ENCODE peak calls at places on chromosomes 7 and 10, in six cellular contexts. C is BE2C, Q is astrocyte, U is A549, S is foreskin fibroblast, N is fibroblast of pulmonary artery. V is an unnamed sample.

GRCh38 chr10:27447540-27447939 is 56.6 kb upstream of the RAB18 start:
- DNase-seq in U (no peak), N (no peak), Q (no peak), S (no peak), C (no peak), V (no peak)

GRCh38 chr7:139500770-139501138 is 17.3 kb upstream of the KLRG2 start:
- DNase-seq in Q (no peak), N (no peak), U (no peak), C (no peak), S (no peak), V (no peak)

GRCh38 chr10:71266918-71267442 is 52.1 kb upstream of the SLC29A3 start:
- DNase-seq in Q (no peak), S (no peak), N (no peak), C (no peak), U (no peak), V (no peak)

GRCh38 chr7:1455241-1455939 is 3.9 kb downstream of the MICALL2 start:
- DNase-seq in Q (no peak), C (no peak), U (no peak), N (no peak), S (no peak), V (no peak)

GRCh38 chr7:1638113-1638726 is 31.9 kb upstream of the ELFN1 start:
- DNase-seq in C (no peak), Q (no peak), N (no peak), U (no peak), S (no peak), V (no peak)

GRCh38 chr7:69775231-69775771 is 177.0 kb downstream of the AUTS2 start:
- DNase-seq in U (peak; percentile 25), S (peak; percentile 47), Q (peak; percentile 29), N (peak; percentile 33), C (peak; percentile 68), V (peak; percentile 76)

GRCh38 chr7:76191783-76192240 is 9.9 kb upstream of the SRRM3 start:
- DNase-seq in C (peak; percentile 72), U (no peak), N (peak; percentile 53), S (peak; percentile 30), Q (peak; percentile 23), V (peak; percentile 16)

GRCh38 chr10:113436836-113437235 is 116.0 kb upstream of the HABP2 start:
- DNase-seq in N (no peak), U (no peak), S (no peak), Q (no peak), C (no peak), V (no peak)

GRCh38 chr10:102344067-102344466 is 51.4 kb upstream of the NFKB2 start:
- DNase-seq in Q (peak; percentile 69), S (peak; percentile 63), N (peak; percentile 31), C (no peak), U (no peak), V (peak; percentile 13)

GRCh38 chr7:7414776-7415603 is 120.7 kb downstream of the COL28A1 start:
- DNase-seq in Q (no peak), C (no peak), U (no peak), S (no peak), N (no peak), V (no peak)

GRCh38 chr10:124745257-124745656 is 1.1 kb upstream of the FAM53B start:
- DNase-seq in S (no peak), C (no peak), Q (no peak), U (no peak), N (no peak), V (no peak)

GRCh38 chr7:139566736-139567646 is 43.5 kb downstream of the CLEC2L start:
- DNase-seq in U (no peak), S (no peak), N (no peak), C (no peak), Q (no peak), V (no peak)

GRCh38 chr7:143456992-143457793 is 13.9 kb downstream of the TAS2R60 start:
- DNase-seq in Q (peak; percentile 14), C (no peak), U (no peak), N (peak; percentile 6), S (peak; percentile 60), V (peak; percentile 65)

GRCh38 chr7:135942614-135943013 is 34.5 kb downstream of the MTPN start:
- DNase-seq in S (no peak), Q (no peak), N (no peak), U (no peak), C (no peak), V (no peak)

GRCh38 chr10:131649609-131650008 is 251.2 kb upstream of the PPP2R2D start:
- DNase-seq in N (no peak), Q (no peak), S (no peak), C (no peak), U (no peak), V (no peak)

GRCh38 chr7:25263292-25263691 is 35.0 kb upstream of the NPVF start:
- DNase-seq in S (no peak), C (no peak), N (no peak), U (no peak), Q (peak; percentile 30), V (peak; percentile 4)

GRCh38 chr10:21172774-21173432 is 275.8 kb upstream of the NEBL start:
- DNase-seq in C (no peak), N (no peak), Q (no peak), S (peak; percentile 52), U (peak; percentile 38), V (no peak)

GRCh38 chr10:5776881-5777197 is 36.4 kb downstream of the GDI2 start:
- DNase-seq in C (no peak), N (peak; percentile 69), Q (peak; percentile 78), S (peak; percentile 84), U (no peak), V (peak; percentile 90)

GRCh38 chr7:150866932-150867564 is 14.7 kb downstream of the AOC1 start:
- DNase-seq in U (no peak), Q (no peak), C (no peak), N (no peak), S (no peak), V (no peak)

GRCh38 chr7:129779602-129780256 is 168.2 kb downstream of the NRF1 start:
- DNase-seq in C (no peak), N (no peak), U (peak; percentile 92), S (no peak), Q (no peak), V (no peak)

GRCh38 chr10:97333601-97334369 is 744 bp downstream of the FRAT2 start:
- DNase-seq in S (peak; percentile 71), C (peak; percentile 43), Q (peak; percentile 35), N (peak; percentile 53), U (no peak), V (peak; percentile 32)

GRCh38 chr7:74092321-74092963 is 8.8 kb downstream of the LIMK1 start:
- DNase-seq in Q (no peak), N (no peak), S (peak; percentile 29), U (no peak), C (peak; percentile 85), V (no peak)

GRCh38 chr7:143042159-143042820 is 9.9 kb upstream of the OR6V1 start:
- DNase-seq in S (peak; percentile 53), Q (no peak), U (no peak), N (no peak), C (no peak), V (peak; percentile 54)

GRCh38 chr7:1240917-1241509 is 8.3 kb downstream of the UNCX start:
- DNase-seq in Q (no peak), N (no peak), C (no peak), U (no peak), S (no peak), V (no peak)

GRCh38 chr10:101485681-101486554 is 102.1 kb downstream of the POLL start:
- DNase-seq in Q (no peak), N (peak; percentile 10), C (peak; percentile 61), S (peak; percentile 26), U (no peak), V (peak; percentile 47)

GRCh38 chr10:33459597-33459996 is 125.1 kb upstream of the NRP1 start:
- DNase-seq in Q (peak; percentile 78), S (peak; percentile 55), U (no peak), C (no peak), N (no peak), V (peak; percentile 70)

GRCh38 chr7:14191686-14192098 is 202.2 kb upstream of the ETV1 start:
- DNase-seq in S (peak; percentile 72), Q (peak; percentile 45), U (no peak), N (peak; percentile 15), C (no peak), V (peak; percentile 27)

GRCh38 chr7:66352071-66352470 is 146.9 kb downstream of the TPST1 start:
- DNase-seq in Q (no peak), N (peak; percentile 16), C (no peak), S (peak; percentile 62), U (no peak), V (no peak)

DNA sequence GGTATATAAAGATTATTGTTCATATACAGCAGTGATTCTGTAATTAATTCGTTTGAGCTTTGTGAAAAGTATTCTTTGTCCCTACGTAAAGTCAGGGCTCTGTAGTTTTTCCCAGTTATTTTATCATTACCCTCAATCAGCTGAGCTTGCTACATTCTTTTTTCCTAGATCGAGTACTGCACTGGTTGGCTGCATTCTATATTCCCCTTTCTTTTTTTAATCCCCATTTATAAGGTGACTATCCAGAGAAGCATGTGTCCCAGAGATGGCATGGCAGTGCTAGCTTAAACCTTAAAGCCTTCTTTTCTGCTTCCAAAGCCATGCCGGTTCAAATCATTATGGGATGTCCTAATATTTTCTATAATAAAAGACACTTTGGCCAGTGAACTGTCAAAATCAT is 230.1 kb upstream of the CELF2 start:
- DNase-seq in S (peak; percentile 38), C (no peak), N (no peak), Q (no peak), U (no peak), V (no peak)
- H3K4me3 ChIP-seq in S (no peak overlapping the region), C (no peak overlapping the region), N (no peak overlapping the region), Q (no peak overlapping the region), U (no peak overlapping the region), V (no peak overlapping the region)

GRCh38 chr10:122162566-122163181 is 108.4 kb upstream of the BTBD16 start:
- DNase-seq in C (peak; percentile 57), N (no peak), U (no peak), S (no peak), Q (no peak), V (no peak)
- H3K4me3 ChIP-seq in C (peak overlapping the region; percentile 86), N (peak overlapping the region; percentile 53), U (no peak overlapping the region), S (peak overlapping the region; percentile 52), Q (peak overlapping the region; percentile 62), V (peak overlapping the region; percentile 52)

DNA sequence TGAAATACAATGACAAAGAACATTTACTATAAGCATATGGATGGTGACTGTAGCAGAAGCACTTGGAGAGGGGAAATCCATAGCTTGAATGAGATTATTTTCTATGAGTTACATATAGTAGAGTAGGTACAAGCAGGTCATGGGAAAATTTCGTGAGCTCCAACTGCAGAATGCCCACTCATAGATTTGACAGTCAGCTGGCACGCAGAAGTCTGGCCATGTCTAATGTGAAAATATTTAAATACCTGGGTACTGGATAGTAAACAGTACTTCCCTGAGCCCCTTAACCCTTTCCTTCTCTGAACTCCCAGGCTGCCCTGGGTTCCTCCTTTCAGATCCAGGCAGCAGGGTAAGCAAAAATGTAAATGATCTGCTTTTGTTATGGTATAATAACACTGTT is 209.7 kb downstream of the OTUD1 start:
- DNase-seq in N (no peak), U (no peak), C (no peak), Q (no peak), S (no peak), V (no peak)
- H3K4me3 ChIP-seq in N (no peak overlapping the region), U (no peak overlapping the region), C (no peak overlapping the region), Q (no peak overlapping the region), S (no peak overlapping the region), V (no peak overlapping the region)

GRCh38 chr10:48792121-48792520 is 107.4 kb downstream of the WDFY4 start:
- DNase-seq in U (no peak), C (no peak), S (no peak), Q (peak; percentile 27), N (no peak), V (peak; percentile 46)
- H3K4me3 ChIP-seq in U (no peak overlapping the region), C (no peak overlapping the region), S (no peak overlapping the region), Q (no peak overlapping the region), N (no peak overlapping the region), V (no peak overlapping the region)